ENCODE peak calls at places on chromosome 7, in eight cellular contexts. L, S, X, D, A, N, J and Z are unnamed samples.

GRCh38 chr7:157019718-157020451 is 9.4 kb upstream of the MNX1 start:
- DNase-seq in L (no peak), N (no peak), S (no peak), D (no peak), J (no peak), A (no peak), X (no peak), Z (no peak)

GRCh38 chr7:100671353-100672327 is 1.9 kb upstream of the GNB2 start:
- DNase-seq in X (no peak), D (no peak), J (no peak), N (no peak), A (no peak), L (no peak), S (no peak), Z (no peak)

GRCh38 chr7:51062222-51062987 is 254.2 kb downstream of the COBL start:
- DNase-seq in N (no peak), S (no peak), D (no peak), L (no peak), J (no peak), A (no peak), X (no peak), Z (no peak)

GRCh38 chr7:150447966-150448788 is 2.3 kb upstream of the GIMAP8 start:
- DNase-seq in J (no peak), D (no peak), A (no peak), N (no peak), X (no peak), S (no peak), L (no peak), Z (no peak)

GRCh38 chr7:117648203-117648866 is 168.5 kb downstream of the CFTR start:
- DNase-seq in X (no peak), S (no peak), J (no peak), N (no peak), D (no peak), A (no peak), L (no peak), Z (no peak)

GRCh38 chr7:27143022-27143949 is at the start of gene HOXA5:
- DNase-seq in X (peak; percentile 95), A (peak; percentile 100), D (peak; percentile 94), L (no peak), S (no peak), J (no peak), N (peak; percentile 92), Z (no peak)

GRCh38 chr7:16891338-16891737 is 9.6 kb upstream of the AGR3 start:
- DNase-seq in D (peak; percentile 4), N (no peak), L (no peak), X (peak; percentile 12), S (no peak), J (peak; percentile 9), A (peak; percentile 72), Z (no peak)

GRCh38 chr7:5420841-5421625 is 2.6 kb downstream of the TNRC18 start:
- DNase-seq in S (no peak), J (no peak), D (peak; percentile 42), A (no peak), L (no peak), N (peak; percentile 84), X (peak; percentile 35), Z (no peak)

GRCh38 chr7:22302951-22303423 is 54.0 kb downstream of the RAPGEF5 start:
- DNase-seq in S (no peak), L (no peak), N (no peak), D (no peak), A (no peak), J (no peak), X (no peak), Z (no peak)

GRCh38 chr7:22302193-22302592 is 54.8 kb downstream of the RAPGEF5 start:
- DNase-seq in A (no peak), X (no peak), J (no peak), S (no peak), N (no peak), L (no peak), D (no peak), Z (no peak)

GRCh38 chr7:22301790-22302189 is 55.2 kb downstream of the RAPGEF5 start:
- DNase-seq in X (no peak), J (no peak), A (no peak), S (no peak), N (no peak), L (no peak), D (no peak), Z (no peak)

GRCh38 chr7:22296916-22297315 is 60.0 kb downstream of the RAPGEF5 start:
- DNase-seq in D (no peak), S (no peak), X (no peak), L (no peak), J (no peak), A (no peak), N (no peak), Z (no peak)

DNA sequence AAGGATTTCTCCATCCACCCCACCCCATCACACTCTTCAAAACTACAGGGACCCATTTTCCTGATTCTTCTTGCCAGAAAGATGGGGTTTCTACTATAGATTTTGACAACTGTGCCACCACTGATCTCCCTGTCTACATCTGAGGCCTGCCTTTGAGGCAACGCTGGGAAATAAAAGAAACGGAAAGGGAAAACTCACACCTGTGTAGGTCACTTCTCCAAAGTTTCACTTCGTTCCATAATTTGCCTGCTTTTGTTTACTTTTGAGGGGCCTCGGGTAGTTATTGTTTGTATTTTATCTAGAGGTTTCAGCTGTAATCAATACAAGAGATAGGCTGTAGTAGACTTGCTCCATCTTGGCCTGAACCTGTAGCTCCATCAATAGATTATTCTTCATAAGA is 56.1 kb downstream of the RAPGEF5 start:
- DNase-seq in L (no peak), A (no peak), D (no peak), J (no peak), X (no peak), N (no peak), S (no peak), Z (no peak)
- H3K4me1 ChIP-seq in L (peaks cover 9% of the 10 kb centered on the region), A (no peaks in the 10 kb centered on the region), D (no peaks in the 10 kb centered on the region), J (no peaks in the 10 kb centered on the region), X (no peaks in the 10 kb centered on the region), N (no peaks in the 10 kb centered on the region), S (no peaks in the 10 kb centered on the region), Z (no peaks in the 10 kb centered on the region)

DNA sequence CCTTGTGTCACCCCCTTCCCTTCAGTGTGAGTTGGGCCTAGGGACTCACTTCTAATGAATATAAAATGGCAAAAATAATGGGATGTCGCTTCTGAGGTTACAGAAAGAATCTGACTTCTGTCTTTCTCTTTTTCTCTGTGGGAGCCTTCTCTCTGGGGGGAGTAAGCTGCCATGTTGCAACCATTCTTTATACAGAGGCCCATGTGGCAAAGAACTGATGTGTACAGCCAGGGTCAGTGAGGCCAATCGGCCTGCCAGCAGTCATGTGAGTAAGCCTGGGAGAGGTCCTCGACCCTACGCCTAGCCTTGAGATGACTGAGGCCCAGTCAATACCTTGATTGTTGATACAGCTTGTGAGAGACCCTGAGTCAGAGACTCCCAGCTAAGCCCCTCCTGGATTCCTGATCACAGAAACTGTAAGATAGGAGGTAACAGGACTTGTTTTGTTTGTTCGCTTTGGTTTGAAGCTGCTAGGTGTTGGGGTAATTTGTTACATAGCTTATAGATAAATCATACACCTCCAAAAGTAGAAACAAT is 1.7 kb downstream of the TCAF1 start:
- DNase-seq in L (no peak), S (no peak), A (peak; percentile 78), D (peak; percentile 64), J (no peak), N (no peak), X (no peak), Z (no peak)
- H3K4me3 ChIP-seq in L (no peak overlapping the region), S (no peak overlapping the region), A (peak overlapping the region; percentile 29), D (peak overlapping the region; percentile 79), J (no peak overlapping the region), N (no peak overlapping the region), X (peak overlapping the region; percentile 88), Z (no peak overlapping the region)

DNA sequence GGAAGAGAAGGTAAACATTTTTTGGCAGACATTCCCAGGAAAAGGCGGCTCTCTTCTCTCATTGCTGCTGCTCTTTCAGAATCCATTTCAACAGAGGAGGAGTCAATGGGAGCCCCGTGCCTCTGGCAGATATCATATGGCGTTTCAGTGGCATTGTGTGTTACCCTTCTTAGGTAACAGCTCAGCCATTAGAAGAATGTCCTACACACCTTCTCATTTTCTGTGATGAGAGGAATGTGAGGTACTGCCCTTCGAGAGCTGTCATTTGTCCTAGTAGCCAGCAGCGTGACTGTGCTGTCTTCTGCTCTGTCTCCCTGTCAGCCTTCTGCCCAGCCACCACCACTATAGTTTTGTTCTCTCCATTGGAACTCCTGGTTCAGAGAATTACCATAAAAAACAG is 102.4 kb downstream of the EGFR start:
- DNase-seq in N (no peak), D (no peak), X (no peak), J (no peak), S (no peak), A (no peak), L (no peak), Z (no peak)
- H3K27ac ChIP-seq in N (no peak overlapping the region), D (peak overlapping the region; percentile 54), X (no peak overlapping the region), J (peak overlapping the region; percentile 66), S (no peak overlapping the region), A (peak overlapping the region; percentile 93), L (peak overlapping the region; percentile 87), Z (no peak overlapping the region)

GRCh38 chr7:130912910-130913720 is 179.1 kb upstream of the KLF14 start:
- DNase-seq in S (peak; percentile 57), X (no peak), D (peak; percentile 86), L (peak; percentile 24), N (peak; percentile 91), J (peak; percentile 67), A (peak; percentile 99), Z (peak; percentile 61)

GRCh38 chr7:130909881-130910672 is 176.1 kb upstream of the KLF14 start:
- DNase-seq in X (no peak), L (no peak), S (no peak), D (no peak), A (peak; percentile 59), J (no peak), N (no peak), Z (no peak)

GRCh38 chr7:130912086-130912909 is 178.3 kb upstream of the KLF14 start:
- DNase-seq in L (no peak), N (no peak), D (no peak), J (no peak), X (no peak), S (no peak), A (peak; percentile 85), Z (no peak)

GRCh38 chr7:130909161-130909836 is 175.3 kb upstream of the KLF14 start:
- DNase-seq in L (no peak), S (no peak), A (no peak), X (no peak), D (no peak), J (no peak), N (no peak), Z (no peak)

DNA sequence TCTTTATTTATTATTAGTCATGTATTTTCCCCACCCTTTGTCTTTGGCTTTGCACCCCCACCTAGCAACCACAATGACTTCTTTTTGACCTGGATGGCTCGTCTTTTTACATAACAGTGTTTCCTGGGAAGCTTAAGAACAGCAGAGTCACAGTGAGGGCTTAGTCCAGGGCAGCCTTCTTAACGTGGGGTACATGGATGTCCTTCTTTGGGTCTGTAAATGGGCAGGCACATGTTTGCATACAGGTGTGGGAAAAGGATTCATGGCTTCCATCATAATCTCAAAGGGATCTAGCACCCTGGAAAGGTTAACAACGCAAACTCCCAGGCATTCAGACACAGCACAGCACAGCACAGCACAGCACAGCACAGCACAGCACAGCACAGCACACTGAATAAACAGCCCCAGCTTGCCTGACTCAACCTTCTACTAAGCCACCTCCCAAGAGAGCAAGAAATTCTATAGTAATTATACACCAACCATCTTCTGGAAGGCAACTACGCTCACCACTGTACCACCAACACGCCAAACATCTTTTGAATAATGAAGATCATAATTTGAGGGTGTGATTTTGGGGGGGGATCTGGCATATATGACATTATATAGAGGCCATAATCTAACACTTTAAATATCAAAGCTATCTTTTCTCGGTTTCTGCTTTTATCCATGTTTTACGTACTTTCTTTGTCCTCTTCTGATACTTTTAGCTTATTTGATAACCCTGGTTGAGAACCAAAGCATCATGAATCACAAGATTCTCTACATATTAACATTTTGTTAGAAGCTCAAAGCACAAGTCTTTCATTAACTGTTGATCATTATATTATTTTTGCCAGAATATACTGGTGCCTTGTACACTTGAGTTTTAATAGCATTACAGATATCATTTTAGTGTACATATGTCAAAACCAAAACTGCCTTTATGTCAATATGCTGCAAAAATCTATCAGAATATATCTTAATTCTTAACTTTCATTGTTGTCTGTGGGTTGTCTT is 177.2 kb upstream of the KLF14 start:
- DNase-seq in N (no peak), S (no peak), L (no peak), A (peak; percentile 63), D (no peak), J (no peak), X (no peak), Z (no peak)
- H3K4me1 ChIP-seq in N (peaks cover 11% of the 10 kb centered on the region), S (peaks cover 60% of the 10 kb centered on the region), L (peaks cover 82% of the 10 kb centered on the region), A (peaks cover 26% of the 10 kb centered on the region), D (peaks cover 53% of the 10 kb centered on the region), J (peaks cover 15% of the 10 kb centered on the region), X (peaks cover 61% of the 10 kb centered on the region), Z (peaks cover 55% of the 10 kb centered on the region)